ENCODE peak calls at places on chromosomes 13 and 19, in ten cellular contexts. W is left lung; A is heart left ventricle; X is cardiac muscle cell; I is CD8-positive, alpha-beta memory T cell; E is upper lobe of left lung; D is pancreas; Q is stomach; C is IMR-90; Z is fibroblast of lung. H is an unnamed sample.
A peak's percentile ranks its signal among the peaks of the same experiment; 100 is the strongest.

GRCh38 chr13:39536274-39536673 is 66.7 kb downstream of the LHFPL6 start:
- DNase-seq in W (no peak), A (no peak), X (no peak), I (no peak), E (no peak), D (no peak), Q (no peak), C (no peak), Z (no peak), H (no peak)

GRCh38 chr13:98598043-98598442 is 21.1 kb upstream of the STK24 start:
- DNase-seq in W (no peak), A (no peak), X (peak; percentile 25), I (no peak), E (no peak), D (no peak), Q (no peak), C (no peak), Z (no peak), H (no peak)

GRCh38 chr19:18282021-18282787 is 782 bp upstream of the JUND start:
- DNase-seq in W (no peak), A (no peak), X (no peak), I (no peak), E (no peak), D (no peak), Q (no peak), C (no peak), Z (no peak), H (no peak)

GRCh38 chr19:9834726-9835506 is at the start of gene PIN1:
- DNase-seq in W (peak; percentile 99), A (peak; percentile 99), X (peak; percentile 99), I (peak; percentile 100), E (peak; percentile 100), D (peak; percentile 99), Q (peak; percentile 100), C (peak; percentile 97), Z (peak; percentile 97), H (peak; percentile 98)

GRCh38 chr13:52447815-52448552 is 2.5 kb downstream of the VPS36 start:
- DNase-seq in W (no peak), A (no peak), X (no peak), I (no peak), E (no peak), D (no peak), Q (no peak), C (no peak), Z (peak; percentile 13), H (no peak)

GRCh38 chr13:83796364-83796763 is 85.9 kb downstream of the SLITRK1 start:
- DNase-seq in W (no peak), A (no peak), X (no peak), I (no peak), E (no peak), D (no peak), Q (no peak), C (no peak), Z (no peak), H (no peak)

GRCh38 chr19:2701361-2702169 is 929 bp downstream of the GNG7 start:
- DNase-seq in W (no peak), A (no peak), X (no peak), I (no peak), E (no peak), D (no peak), Q (no peak), C (no peak), Z (no peak), H (no peak)

GRCh38 chr19:36417752-36418286 is 625 bp downstream of the ZFP82 start:
- DNase-seq in W (no peak), A (no peak), X (no peak), I (no peak), E (peak; percentile 31), D (peak; percentile 8), Q (no peak), C (no peak), Z (no peak), H (no peak)

GRCh38 chr19:14337510-14337909 is 43.7 kb upstream of the ADGRE5 start:
- DNase-seq in W (no peak), A (no peak), X (peak; percentile 30), I (peak; percentile 31), E (no peak), D (no peak), Q (peak; percentile 61), C (no peak), Z (no peak), H (peak; percentile 32)

GRCh38 chr13:27233964-27234363 is 17.4 kb upstream of the RPL21 start:
- DNase-seq in W (no peak), A (no peak), X (no peak), I (no peak), E (no peak), D (no peak), Q (no peak), C (no peak), Z (no peak), H (no peak)

GRCh38 chr19:54422136-54422535 is 6.9 kb downstream of the TTYH1 start:
- DNase-seq in W (no peak), A (no peak), X (no peak), I (no peak), E (peak; percentile 70), D (no peak), Q (no peak), C (no peak), Z (no peak), H (no peak)

GRCh38 chr19:42345191-42345812 is 19.9 kb downstream of the MEGF8 start:
- DNase-seq in W (no peak), A (no peak), X (peak; percentile 73), I (no peak), E (no peak), D (no peak), Q (no peak), C (peak; percentile 38), Z (no peak), H (no peak)

GRCh38 chr19:35805518-35806102 is 7.0 kb downstream of the PRODH2 start:
- DNase-seq in W (no peak), A (no peak), X (no peak), I (no peak), E (no peak), D (no peak), Q (no peak), C (no peak), Z (no peak), H (no peak)

GRCh38 chr19:17794731-17795494 is at the start of gene B3GNT3:
- DNase-seq in W (peak; percentile 72), A (no peak), X (peak; percentile 58), I (peak; percentile 31), E (peak; percentile 82), D (peak; percentile 74), Q (peak; percentile 97), C (no peak), Z (no peak), H (peak; percentile 41)

GRCh38 chr13:75357576-75358295 is 124.2 kb downstream of the TBC1D4 start:
- DNase-seq in W (no peak), A (peak; percentile 29), X (peak; percentile 79), I (peak; percentile 55), E (no peak), D (no peak), Q (no peak), C (peak; percentile 68), Z (peak; percentile 66), H (peak; percentile 10)

GRCh38 chr13:24270639-24271131 is 38.7 kb upstream of the C1QTNF9 start:
- DNase-seq in W (peak; percentile 87), A (peak; percentile 72), X (peak; percentile 40), I (peak; percentile 76), E (no peak), D (peak; percentile 58), Q (peak; percentile 61), C (peak; percentile 47), Z (peak; percentile 62), H (peak; percentile 42)
- H3K4me1 ChIP-seq in W (peaks cover 84% of the 10 kb centered on the region), A (peaks cover 65% of the 10 kb centered on the region), X (peaks cover 34% of the 10 kb centered on the region), I (peaks cover 92% of the 10 kb centered on the region), E (peaks cover 47% of the 10 kb centered on the region), D (peaks cover 27% of the 10 kb centered on the region), Q (peaks cover 30% of the 10 kb centered on the region), C (peaks cover 18% of the 10 kb centered on the region), Z (peaks cover 6% of the 10 kb centered on the region), H (peaks cover 68% of the 10 kb centered on the region)

GRCh38 chr19:52112624-52113023 is 17.1 kb upstream of the ZNF841 start:
- DNase-seq in W (no peak), A (no peak), X (no peak), I (no peak), E (no peak), D (no peak), Q (no peak), C (no peak), Z (no peak), H (no peak)
- H3K9me3 ChIP-seq in W (peaks cover 100% of the 10 kb centered on the region), A (peaks cover 99% of the 10 kb centered on the region), X (peaks cover 36% of the 10 kb centered on the region), I (peaks cover 84% of the 10 kb centered on the region), E (peaks cover 81% of the 10 kb centered on the region), D (peaks cover 33% of the 10 kb centered on the region), Q (peaks cover 94% of the 10 kb centered on the region), C (peaks cover 75% of the 10 kb centered on the region), Z (peaks cover 12% of the 10 kb centered on the region), H (peaks cover 73% of the 10 kb centered on the region)

GRCh38 chr13:30366083-30366482 is 56.2 kb upstream of the UBE2L5 start:
- DNase-seq in W (no peak), A (no peak), X (no peak), I (no peak), E (no peak), D (no peak), Q (no peak), C (no peak), Z (no peak), H (no peak)

GRCh38 chr13:30364133-30364532 is 56.8 kb upstream of the KATNAL1 start:
- DNase-seq in W (no peak), A (no peak), X (peak; percentile 38), I (no peak), E (no peak), D (no peak), Q (no peak), C (peak; percentile 60), Z (peak; percentile 60), H (no peak)

GRCh38 chr13:30370146-30370545 is 52.1 kb upstream of the UBE2L5 start:
- DNase-seq in W (no peak), A (no peak), X (no peak), I (no peak), E (no peak), D (no peak), Q (no peak), C (no peak), Z (no peak), H (no peak)

GRCh38 chr13:30364876-30365275 is 57.4 kb upstream of the UBE2L5 start:
- DNase-seq in W (no peak), A (peak; percentile 21), X (peak; percentile 49), I (no peak), E (no peak), D (no peak), Q (no peak), C (peak; percentile 48), Z (peak; percentile 47), H (no peak)

DNA sequence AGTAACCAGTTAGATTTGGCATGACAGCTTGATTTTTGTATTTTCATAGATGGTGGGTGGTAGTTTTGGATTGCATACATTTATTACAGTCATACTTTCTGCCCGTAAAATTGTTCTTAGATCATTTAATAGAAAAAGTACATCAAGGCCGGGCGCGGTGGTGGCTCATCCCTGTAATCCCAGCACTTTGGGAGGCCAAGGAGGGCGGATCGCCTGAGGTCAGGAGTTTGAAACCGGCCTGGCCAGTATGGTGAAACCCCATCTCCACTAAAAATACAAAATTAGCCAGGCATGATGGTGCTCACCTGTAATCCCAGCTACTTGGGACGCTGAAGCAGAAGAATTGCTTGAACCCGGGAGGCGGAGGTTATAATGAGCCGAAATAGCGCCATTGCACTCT is 55.0 kb upstream of the UBE2L5 start:
- DNase-seq in W (no peak), A (no peak), X (no peak), I (no peak), E (no peak), D (no peak), Q (no peak), C (no peak), Z (no peak), H (no peak)
- H3K4me1 ChIP-seq in W (peaks cover 5% of the 10 kb centered on the region), A (peaks cover 29% of the 10 kb centered on the region), X (peaks cover 26% of the 10 kb centered on the region), I (peaks cover 44% of the 10 kb centered on the region), E (peaks cover 7% of the 10 kb centered on the region), D (no peaks in the 10 kb centered on the region), Q (peaks cover 12% of the 10 kb centered on the region), C (peaks cover 23% of the 10 kb centered on the region), Z (peaks cover 3% of the 10 kb centered on the region), H (peaks cover 31% of the 10 kb centered on the region)

GRCh38 chr19:15748239-15748638 is 10.5 kb downstream of the OR10H3 start:
- DNase-seq in W (no peak), A (no peak), X (no peak), I (no peak), E (no peak), D (no peak), Q (no peak), C (no peak), Z (no peak), H (no peak)
- H3K9me3 ChIP-seq in W (no peaks in the 10 kb centered on the region), A (no peaks in the 10 kb centered on the region), X (peaks cover 3% of the 10 kb centered on the region), I (no peaks in the 10 kb centered on the region), E (no peaks in the 10 kb centered on the region), D (no peaks in the 10 kb centered on the region), Q (no peaks in the 10 kb centered on the region), C (peaks cover 7% of the 10 kb centered on the region), Z (no peaks in the 10 kb centered on the region), H (no peaks in the 10 kb centered on the region)